ENCODE peak calls at places on chromosomes 6 and 20, in eight cellular contexts. E is Panc1; Q is aorta; Z is CD4-positive, alpha-beta memory T cell; M is PC-9; V is lung; F is left lung; P is neural progenitor cell. W is an unnamed sample.

GRCh38 chr6:130743175-130743574 is 84.0 kb upstream of the SMLR1 start:
- DNase-seq in E (no peak), Q (no peak), Z (no peak), M (no peak), V (no peak), F (no peak), P (peak), W (peak)

GRCh38 chr6:38847497-38847896 is 132.4 kb downstream of the DNAH8 start:
- DNase-seq in E (no peak), Q (no peak), Z (no peak), M (no peak), V (no peak), F (no peak), P (no peak), W (no peak)

GRCh38 chr6:90478278-90478677 is 108.6 kb downstream of the MAP3K7 start:
- DNase-seq in E (no peak), Q (no peak), Z (no peak), M (no peak), V (no peak), F (no peak), P (peak), W (no peak)

GRCh38 chr6:79570129-79570801 is 33.0 kb upstream of the LCA5 start:
- DNase-seq in E (no peak), Q (no peak), Z (no peak), M (peak), V (peak), F (no peak), P (no peak), W (peak)

GRCh38 chr6:122640377-122640776 is 30.2 kb downstream of the PKIB start:
- DNase-seq in E (no peak), Q (no peak), Z (no peak), M (no peak), V (no peak), F (no peak), P (no peak), W (no peak)

GRCh38 chr6:123022980-123023379 is 26.9 kb downstream of the CLVS2 start:
- DNase-seq in E (no peak), Q (no peak), Z (no peak), M (no peak), V (no peak), F (no peak), P (peak), W (no peak)

GRCh38 chr6:34489229-34489805 is 23.4 kb downstream of the PACSIN1 start:
- DNase-seq in E (no peak), Q (no peak), Z (no peak), M (no peak), V (no peak), F (no peak), P (no peak), W (no peak)

GRCh38 chr20:13130100-13130706 is 90.9 kb upstream of the ISM1 start:
- DNase-seq in E (no peak), Q (no peak), Z (no peak), M (no peak), V (no peak), F (no peak), P (no peak), W (no peak)

GRCh38 chr6:142537612-142538478 is 236.0 kb downstream of the ADGRG6 start:
- DNase-seq in E (no peak), Q (no peak), Z (no peak), M (peak), V (no peak), F (no peak), P (no peak), W (peak)
- H3K4me3 ChIP-seq in E (no peak), Q (no peak), Z (no peak), M (peak), V (no peak), F (no peak), P (no peak), W (no peak)

DNA sequence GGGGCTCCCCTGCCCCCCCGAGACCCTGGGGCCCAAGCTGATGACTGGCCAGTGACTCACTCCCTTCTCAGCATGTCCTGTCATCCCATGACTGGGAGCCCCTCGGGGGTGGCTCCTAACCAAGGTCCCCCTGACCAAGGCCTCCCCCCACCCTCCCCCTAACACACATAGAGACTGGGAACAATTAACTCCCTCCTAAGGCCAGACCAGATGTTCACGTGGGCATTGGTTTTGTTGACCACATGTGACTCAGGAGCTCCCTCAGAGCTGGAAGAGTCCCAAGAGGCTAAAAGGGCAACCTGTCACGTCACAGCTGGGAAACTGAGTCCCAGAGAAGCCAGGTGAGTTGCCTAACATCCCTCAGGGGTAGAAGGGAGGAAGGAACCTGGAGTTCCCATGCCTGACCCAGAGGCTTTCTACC is 10.6 kb upstream of the CCN5 start:
- DNase-seq in E (no peak), Q (no peak), Z (no peak), M (no peak), V (no peak), F (no peak), P (no peak), W (no peak)
- H3K27ac ChIP-seq in E (peak), Q (peak), Z (no peak), M (no peak), V (peak), F (no peak), P (no peak), W (no peak)

GRCh38 chr20:32559216-32559752 is 25.8 kb downstream of the NOL4L start:
- DNase-seq in E (no peak), Q (no peak), Z (no peak), M (no peak), V (no peak), F (no peak), P (no peak), W (no peak)

GRCh38 chr20:32560989-32561830 is 23.9 kb downstream of the NOL4L start:
- DNase-seq in E (no peak), Q (no peak), Z (no peak), M (no peak), V (no peak), F (no peak), P (peak), W (no peak)

GRCh38 chr20:32560482-32560988 is 24.6 kb downstream of the NOL4L start:
- DNase-seq in E (no peak), Q (no peak), Z (no peak), M (no peak), V (no peak), F (no peak), P (no peak), W (no peak)

GRCh38 chr20:32558526-32558925 is 26.6 kb downstream of the NOL4L start:
- DNase-seq in E (no peak), Q (no peak), Z (no peak), M (no peak), V (no peak), F (no peak), P (peak), W (no peak)

DNA sequence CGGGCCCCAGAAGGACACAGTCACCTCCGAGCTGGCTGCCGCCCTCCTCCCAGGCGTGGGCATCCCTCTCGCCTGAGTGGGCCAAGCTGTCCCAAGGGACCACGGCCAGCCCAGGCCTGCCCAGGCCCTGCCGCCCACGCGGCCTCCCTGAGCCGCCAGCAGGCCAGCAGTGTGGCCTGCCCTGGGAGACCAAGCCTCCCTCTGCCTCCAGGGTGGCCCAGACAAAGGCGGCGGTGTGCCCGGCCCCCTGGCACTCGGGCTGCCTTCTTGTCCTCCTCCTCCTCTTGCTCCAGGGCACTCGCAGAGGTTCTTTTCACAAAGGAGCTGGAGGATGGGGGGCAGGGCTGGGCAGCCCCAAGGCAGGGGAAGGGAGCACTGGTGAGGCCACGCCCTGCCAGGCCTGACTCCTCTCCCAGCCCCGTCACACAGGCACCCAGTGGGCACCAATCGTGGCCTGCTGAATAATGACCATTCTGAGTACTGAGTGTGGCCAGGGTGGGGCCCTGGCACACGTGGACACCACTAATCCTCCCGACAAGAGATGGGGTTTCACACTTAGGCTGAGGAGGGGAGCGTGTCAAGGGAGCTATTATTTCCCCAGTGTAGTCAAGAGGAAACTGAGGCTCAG is 25.3 kb downstream of the NOL4L start:
- DNase-seq in E (no peak), Q (no peak), Z (no peak), M (peak), V (no peak), F (no peak), P (peak), W (no peak)
- H3K4me3 ChIP-seq in E (no peak), Q (no peak), Z (no peak), M (no peak), V (no peak), F (no peak), P (no peak), W (no peak)

GRCh38 chr20:2114106-2114505 is 12.5 kb downstream of the STK35 start:
- DNase-seq in E (no peak), Q (no peak), Z (no peak), M (no peak), V (no peak), F (no peak), P (no peak), W (no peak)
- H3K27ac ChIP-seq in E (no peak), Q (no peak), Z (no peak), M (peak), V (peak), F (peak), P (no peak), W (no peak)

GRCh38 chr6:111480988-111481830 is 1.8 kb downstream of the REV3L start:
- DNase-seq in E (no peak), Q (no peak), Z (no peak), M (no peak), V (no peak), F (no peak), P (no peak), W (no peak)
- H3K4me3 ChIP-seq in E (peak), Q (peak), Z (peak), M (peak), V (no peak), F (peak), P (peak), W (no peak)

GRCh38 chr6:20711518-20711917 is 177.3 kb downstream of the CDKAL1 start:
- DNase-seq in E (no peak), Q (no peak), Z (no peak), M (no peak), V (no peak), F (no peak), P (no peak), W (no peak)
- H3K27ac ChIP-seq in E (no peak), Q (no peak), Z (no peak), M (peak), V (no peak), F (no peak), P (no peak), W (no peak)

DNA sequence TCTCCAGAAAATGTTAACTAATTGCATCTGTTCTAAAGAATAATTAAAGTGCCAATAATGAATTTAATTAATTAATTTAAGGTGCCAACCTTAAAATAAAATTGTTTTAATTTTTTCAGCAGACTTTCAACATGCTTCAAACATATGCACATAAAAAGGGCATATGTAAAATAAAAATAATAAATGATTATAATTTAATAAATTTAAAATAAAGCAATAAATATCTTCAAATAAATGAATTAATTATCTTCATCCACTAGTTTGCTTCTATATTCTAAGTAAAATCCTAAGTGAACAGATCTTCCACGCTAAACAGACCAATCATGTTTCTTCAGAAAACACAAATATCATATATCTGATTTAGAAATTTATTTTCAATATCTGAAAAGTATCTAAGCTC is 119.2 kb downstream of the HIVEP2 start:
- DNase-seq in E (no peak), Q (no peak), Z (no peak), M (no peak), V (no peak), F (no peak), P (no peak), W (no peak)
- H3K4me3 ChIP-seq in E (no peak), Q (no peak), Z (no peak), M (no peak), V (no peak), F (no peak), P (no peak), W (no peak)

GRCh38 chr20:50019466-50020256 is 36.9 kb downstream of the SNAI1 start:
- DNase-seq in E (no peak), Q (no peak), Z (no peak), M (peak), V (no peak), F (no peak), P (no peak), W (no peak)

GRCh38 chr20:50015636-50015992 is 32.8 kb downstream of the SNAI1 start:
- DNase-seq in E (no peak), Q (no peak), Z (no peak), M (no peak), V (no peak), F (no peak), P (no peak), W (no peak)

GRCh38 chr20:50017160-50017559 is 34.4 kb downstream of the SNAI1 start:
- DNase-seq in E (no peak), Q (no peak), Z (no peak), M (no peak), V (no peak), F (no peak), P (no peak), W (no peak)

GRCh38 chr20:50015993-50016770 is 33.4 kb downstream of the SNAI1 start:
- DNase-seq in E (no peak), Q (no peak), Z (no peak), M (no peak), V (no peak), F (no peak), P (no peak), W (no peak)

DNA sequence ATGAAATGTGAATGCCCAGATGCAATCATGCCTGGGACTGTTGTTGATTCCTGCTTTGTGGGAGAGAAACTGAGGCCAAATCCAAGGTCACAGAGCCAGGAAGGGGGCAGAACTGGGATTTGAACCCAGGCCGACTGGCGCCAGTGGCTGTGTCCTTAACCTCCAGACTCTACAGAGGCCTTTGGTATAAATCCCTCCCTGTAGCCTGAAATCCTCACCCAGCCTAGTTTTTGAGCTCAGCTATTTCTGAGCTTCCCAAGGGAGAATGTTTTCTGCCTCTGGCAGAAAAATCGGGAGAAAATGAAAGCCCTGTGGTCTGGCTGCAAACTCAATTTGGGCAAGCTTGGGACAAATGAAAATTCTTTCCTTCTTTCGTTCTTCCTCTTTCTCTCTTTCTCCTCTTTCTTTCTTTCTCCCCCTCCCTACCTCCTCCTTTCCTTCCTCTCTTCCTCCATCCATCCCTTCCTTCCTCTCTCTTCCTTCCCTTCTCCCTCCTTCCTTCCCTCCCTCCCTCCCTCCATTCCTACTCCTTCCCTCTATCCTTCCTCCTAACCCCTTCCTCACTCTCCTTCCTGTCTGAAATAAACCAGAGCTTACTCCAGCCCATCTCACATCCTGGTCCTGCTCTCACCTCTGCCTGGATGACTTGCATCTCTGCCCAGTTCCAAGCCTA is 34.9 kb downstream of the SNAI1 start:
- DNase-seq in E (no peak), Q (no peak), Z (no peak), M (no peak), V (no peak), F (no peak), P (no peak), W (no peak)
- H3K27ac ChIP-seq in E (no peak), Q (no peak), Z (no peak), M (no peak), V (no peak), F (no peak), P (no peak), W (no peak)

GRCh38 chr6:29743568-29743967 is 20.3 kb downstream of the HLA-F start:
- DNase-seq in E (no peak), Q (no peak), Z (no peak), M (no peak), V (no peak), F (no peak), P (no peak), W (no peak)

GRCh38 chr6:29743025-29743424 is 19.8 kb downstream of the HLA-F start:
- DNase-seq in E (no peak), Q (no peak), Z (no peak), M (no peak), V (no peak), F (no peak), P (no peak), W (no peak)

GRCh38 chr6:29739882-29740261 is 16.6 kb downstream of the HLA-F start:
- DNase-seq in E (no peak), Q (no peak), Z (no peak), M (no peak), V (no peak), F (no peak), P (no peak), W (no peak)

GRCh38 chr6:29744131-29744530 is 20.9 kb downstream of the HLA-F start:
- DNase-seq in E (no peak), Q (no peak), Z (no peak), M (no peak), V (no peak), F (no peak), P (no peak), W (no peak)

DNA sequence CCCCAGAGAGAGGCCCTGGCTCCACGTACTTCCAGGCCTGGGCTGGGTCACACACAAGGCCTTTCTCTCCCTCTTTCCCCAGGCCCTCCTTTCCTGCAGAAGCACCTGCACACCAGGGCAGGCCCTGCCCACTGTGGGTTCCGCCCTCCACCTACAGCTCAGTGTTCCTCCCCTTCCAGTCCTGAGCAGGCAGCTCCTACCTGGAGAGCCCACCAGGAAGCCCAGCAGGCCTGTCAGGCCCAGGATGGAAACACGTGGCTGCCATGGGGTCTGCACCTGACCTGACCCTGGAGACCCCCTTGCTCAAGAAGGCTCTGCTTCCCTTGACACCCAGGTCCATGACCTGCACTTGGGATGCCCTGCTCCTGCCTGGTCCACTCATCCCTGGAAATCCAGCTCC is 19.0 kb downstream of the HLA-F start:
- DNase-seq in E (no peak), Q (no peak), Z (no peak), M (no peak), V (no peak), F (no peak), P (no peak), W (no peak)
- H3K4me3 ChIP-seq in E (no peak), Q (no peak), Z (no peak), M (no peak), V (no peak), F (no peak), P (no peak), W (no peak)

W was measured in iPS DF 6.9.